ENCODE peak calls at places on chromosomes 2 and 18, in seven cellular contexts. W, F, N, C, R, I and M are unnamed samples.

GRCh38 chr18:59516356-59517155 is 157.5 kb upstream of the LMAN1 start:
- DNase-seq in W (peak), F (peak), N (peak), C (no peak), R (no peak), I (peak), M (peak)

GRCh38 chr18:2515908-2516625 is 55.2 kb downstream of the METTL4 start:
- DNase-seq in W (no peak), F (peak), N (peak), C (no peak), R (no peak), I (peak), M (peak)

GRCh38 chr18:35581555-35582309 is at the start of gene GALNT1:
- DNase-seq in W (peak), F (peak), N (no peak), C (no peak), R (no peak), I (no peak), M (no peak)

GRCh38 chr2:39925312-39925711 is 146.3 kb upstream of the THUMPD2 start:
- DNase-seq in W (no peak), F (no peak), N (no peak), C (no peak), R (no peak), I (no peak), M (no peak)

GRCh38 chr18:58562999-58563667 is 65.8 kb downstream of the ALPK2 start:
- DNase-seq in W (no peak), F (no peak), N (no peak), C (no peak), R (no peak), I (no peak), M (no peak)

GRCh38 chr18:71844810-71845209 is 699.3 kb downstream of the CBLN2 start:
- DNase-seq in W (no peak), F (no peak), N (no peak), C (no peak), R (no peak), I (no peak), M (no peak)

GRCh38 chr2:105365176-105365575 is 27.8 kb downstream of the C2orf49 start:
- DNase-seq in W (no peak), F (no peak), N (no peak), C (no peak), R (no peak), I (no peak), M (no peak)

GRCh38 chr2:52613064-52613463 is 1154.5 kb upstream of the CHAC2 start:
- DNase-seq in W (no peak), F (no peak), N (no peak), C (no peak), R (no peak), I (no peak), M (no peak)

GRCh38 chr18:37405772-37406171 is 159.8 kb downstream of the CELF4 start:
- DNase-seq in W (no peak), F (no peak), N (no peak), C (no peak), R (no peak), I (no peak), M (no peak)

GRCh38 chr2:18799397-18799796 is 210.0 kb upstream of the NT5C1B start:
- DNase-seq in W (no peak), F (no peak), N (no peak), C (no peak), R (no peak), I (no peak), M (peak)

GRCh38 chr2:69241664-69242063 is 145.4 kb downstream of the GFPT1 start:
- DNase-seq in W (no peak), F (no peak), N (no peak), C (no peak), R (no peak), I (no peak), M (no peak)

GRCh38 chr18:7000484-7001096 is 117.0 kb downstream of the LAMA1 start:
- DNase-seq in W (peak), F (peak), N (no peak), C (no peak), R (no peak), I (no peak), M (no peak)

GRCh38 chr2:131010566-131010965 is 82.7 kb downstream of the FAM168B start:
- DNase-seq in W (no peak), F (no peak), N (no peak), C (no peak), R (no peak), I (no peak), M (no peak)

GRCh38 chr2:207887570-207887969 is 117.9 kb upstream of the FZD5 start:
- DNase-seq in W (no peak), F (no peak), N (no peak), C (no peak), R (no peak), I (no peak), M (no peak)

GRCh38 chr2:64876137-64876647 is 113.0 kb upstream of the SLC1A4 start:
- DNase-seq in W (no peak), F (peak), N (peak), C (no peak), R (peak), I (peak), M (peak)

GRCh38 chr2:69469784-69470183 is 32.5 kb upstream of the NFU1 start:
- DNase-seq in W (no peak), F (no peak), N (no peak), C (no peak), R (no peak), I (no peak), M (no peak)

GRCh38 chr2:28894470-28895188 is at the start of gene WDR43:
- DNase-seq in W (peak), F (peak), N (peak), C (peak), R (peak), I (peak), M (peak)

GRCh38 chr2:238754259-238754658 is 93.6 kb upstream of the TWIST2 start:
- DNase-seq in W (no peak), F (no peak), N (no peak), C (no peak), R (no peak), I (no peak), M (no peak)

GRCh38 chr2:55371387-55371786 is 48.3 kb downstream of the CCDC88A start:
- DNase-seq in W (no peak), F (no peak), N (peak), C (no peak), R (no peak), I (no peak), M (no peak)

GRCh38 chr2:192333642-192334041 is 138.9 kb upstream of the TMEFF2 start:
- DNase-seq in W (no peak), F (no peak), N (no peak), C (no peak), R (no peak), I (no peak), M (no peak)

GRCh38 chr18:48940854-48941531 is 9.8 kb downstream of the SMAD7 start:
- DNase-seq in W (no peak), F (no peak), N (no peak), C (peak), R (no peak), I (no peak), M (no peak)

GRCh38 chr2:101740555-101740964 is 43.1 kb downstream of the MAP4K4 start:
- DNase-seq in W (no peak), F (no peak), N (no peak), C (no peak), R (no peak), I (no peak), M (no peak)

GRCh38 chr2:133130548-133131246 is 437.6 kb downstream of the NCKAP5 start:
- DNase-seq in W (no peak), F (no peak), N (peak), C (no peak), R (no peak), I (no peak), M (no peak)

GRCh38 chr18:2979871-2980606 is 32.9 kb downstream of the LPIN2 start:
- DNase-seq in W (no peak), F (peak), N (no peak), C (no peak), R (no peak), I (peak), M (no peak)

GRCh38 chr2:130828461-130828860 is 8.3 kb upstream of the ARHGEF4 start:
- DNase-seq in W (no peak), F (no peak), N (no peak), C (no peak), R (no peak), I (peak), M (no peak)

GRCh38 chr2:238271061-238271554 is 17.3 kb downstream of the PER2 start:
- DNase-seq in W (no peak), F (no peak), N (no peak), C (no peak), R (no peak), I (no peak), M (no peak)

GRCh38 chr2:70946832-70947442 is 11.2 kb downstream of the ATP6V1B1 start:
- DNase-seq in W (peak), F (peak), N (peak), C (no peak), R (peak), I (peak), M (peak)

GRCh38 chr2:159613515-159614336 is 2.6 kb downstream of the BAZ2B start:
- DNase-seq in W (no peak), F (peak), N (no peak), C (no peak), R (no peak), I (no peak), M (no peak)

GRCh38 chr2:236919209-236919608 is 166.5 kb upstream of the COPS8 start:
- DNase-seq in W (no peak), F (peak), N (no peak), C (no peak), R (no peak), I (no peak), M (peak)